ENCODE peak calls at places on chromosomes 2 and 18, in five cellular contexts. One of them, this sample, is unnamed.

GRCh38 chr2:205814039-205814364 is 131.7 kb downstream of the NRP2 start:
- DNase-seq in Calu3: no peak
- DNase-seq in hypothalamus: no peak
- DNase-seq in GM23248: no peak
- DNase-seq in HAP-1: no peak
- DNase-seq in this sample: no peak

GRCh38 chr2:1995987-1996386 is 251.7 kb upstream of the PXDN start:
- DNase-seq in Calu3: no peak
- DNase-seq in hypothalamus: no peak
- DNase-seq in GM23248: no peak
- DNase-seq in HAP-1: no peak
- DNase-seq in this sample: no peak

GRCh38 chr2:129936334-129936934 is 43.0 kb upstream of the RAB6C start:
- DNase-seq in Calu3: no peak
- DNase-seq in hypothalamus: no peak
- DNase-seq in GM23248: peak; percentile 34
- DNase-seq in HAP-1: no peak
- DNase-seq in this sample: no peak

GRCh38 chr2:197204855-197205254 is 105.7 kb downstream of the ANKRD44 start:
- DNase-seq in Calu3: no peak
- DNase-seq in hypothalamus: no peak
- DNase-seq in GM23248: peak; percentile 21
- DNase-seq in HAP-1: no peak
- DNase-seq in this sample: no peak

GRCh38 chr2:116952254-116952653 is 862.2 kb upstream of the DDX18 start:
- DNase-seq in Calu3: peak; percentile 2
- DNase-seq in hypothalamus: no peak
- DNase-seq in GM23248: no peak
- DNase-seq in HAP-1: no peak
- DNase-seq in this sample: peak; percentile 33

GRCh38 chr2:113156278-113157107 is 17.3 kb upstream of the PSD4 start:
- DNase-seq in Calu3: peak; percentile 52
- DNase-seq in hypothalamus: no peak
- DNase-seq in GM23248: no peak
- DNase-seq in HAP-1: no peak
- DNase-seq in this sample: no peak

GRCh38 chr2:128358941-128359731 is 40.5 kb upstream of the HS6ST1 start:
- DNase-seq in Calu3: no peak
- DNase-seq in hypothalamus: no peak
- DNase-seq in GM23248: no peak
- DNase-seq in HAP-1: no peak
- DNase-seq in this sample: no peak

GRCh38 chr2:129796801-129797488 is 182.5 kb upstream of the RAB6C start:
- DNase-seq in Calu3: no peak
- DNase-seq in hypothalamus: no peak
- DNase-seq in GM23248: no peak
- DNase-seq in HAP-1: no peak
- DNase-seq in this sample: no peak

GRCh38 chr18:57035590-57035989 is 111.3 kb upstream of the BOD1L2 start:
- DNase-seq in Calu3: no peak
- DNase-seq in hypothalamus: no peak
- DNase-seq in GM23248: no peak
- DNase-seq in HAP-1: no peak
- DNase-seq in this sample: no peak

GRCh38 chr2:135121016-135121657 is 69.0 kb downstream of the RAB3GAP1 start:
- DNase-seq in Calu3: no peak
- DNase-seq in hypothalamus: no peak
- DNase-seq in GM23248: no peak
- DNase-seq in HAP-1: no peak
- DNase-seq in this sample: no peak

GRCh38 chr2:58427572-58428285 is 186.6 kb upstream of the FANCL start:
- DNase-seq in Calu3: peak; percentile 47
- DNase-seq in hypothalamus: peak; percentile 45
- DNase-seq in GM23248: peak; percentile 57
- DNase-seq in HAP-1: peak; percentile 54
- DNase-seq in this sample: peak; percentile 15

GRCh38 chr18:59109375-59109774 is 30.3 kb upstream of the SEC11C start:
- DNase-seq in Calu3: no peak
- DNase-seq in hypothalamus: no peak
- DNase-seq in GM23248: peak; percentile 26
- DNase-seq in HAP-1: no peak
- DNase-seq in this sample: no peak

GRCh38 chr2:2787301-2787907 is 456.3 kb upstream of the MYT1L start:
- DNase-seq in Calu3: no peak
- DNase-seq in hypothalamus: no peak
- DNase-seq in GM23248: no peak
- DNase-seq in HAP-1: no peak
- DNase-seq in this sample: no peak

GRCh38 chr2:70094978-70095832 is 7.9 kb downstream of the PCBP1 start:
- DNase-seq in Calu3: no peak
- DNase-seq in hypothalamus: peak; percentile 46
- DNase-seq in GM23248: peak; percentile 86
- DNase-seq in HAP-1: no peak
- DNase-seq in this sample: no peak

GRCh38 chr18:11871501-11871900 is 20.3 kb downstream of the CHMP1B start:
- DNase-seq in Calu3: peak; percentile 13
- DNase-seq in hypothalamus: no peak
- DNase-seq in GM23248: no peak
- DNase-seq in HAP-1: no peak
- DNase-seq in this sample: no peak

GRCh38 chr2:127818794-127819425 is 7.9 kb upstream of the WDR33 start:
- DNase-seq in Calu3: no peak
- DNase-seq in hypothalamus: no peak
- DNase-seq in GM23248: no peak
- DNase-seq in HAP-1: no peak
- DNase-seq in this sample: no peak

GRCh38 chr18:77870238-77870637 is 620.6 kb downstream of the GALR1 start:
- DNase-seq in Calu3: no peak
- DNase-seq in hypothalamus: no peak
- DNase-seq in GM23248: no peak
- DNase-seq in HAP-1: no peak
- DNase-seq in this sample: no peak

GRCh38 chr18:49319590-49319989 is 140.9 kb downstream of the DYM start:
- DNase-seq in Calu3: no peak
- DNase-seq in hypothalamus: no peak
- DNase-seq in GM23248: peak; percentile 19
- DNase-seq in HAP-1: no peak
- DNase-seq in this sample: peak; percentile 1

GRCh38 chr2:215136669-215137328 is 1.6 kb downstream of the ABCA12 start:
- DNase-seq in Calu3: no peak
- DNase-seq in hypothalamus: no peak
- DNase-seq in GM23248: peak; percentile 20
- DNase-seq in HAP-1: no peak
- DNase-seq in this sample: no peak

GRCh38 chr18:26804474-26804873 is 61.0 kb downstream of the AQP4 start:
- DNase-seq in Calu3: peak; percentile 23
- DNase-seq in hypothalamus: no peak
- DNase-seq in GM23248: no peak
- DNase-seq in HAP-1: peak; percentile 42
- DNase-seq in this sample: no peak

GRCh38 chr2:41066168-41066567 is 614.3 kb upstream of the SLC8A1 start:
- DNase-seq in Calu3: no peak
- DNase-seq in hypothalamus: no peak
- DNase-seq in GM23248: no peak
- DNase-seq in HAP-1: no peak
- DNase-seq in this sample: no peak

GRCh38 chr2:98099939-98100743 is 13.2 kb downstream of the VWA3B start:
- DNase-seq in Calu3: no peak
- DNase-seq in hypothalamus: no peak
- DNase-seq in GM23248: no peak
- DNase-seq in HAP-1: no peak
- DNase-seq in this sample: no peak